ENCODE peak calls at places on chromosome 1, in six cellular contexts. Z, F, W, P, R and M are unnamed samples.

GRCh38 chr1:22847709-22848108 is 125.0 kb downstream of the LACTBL1 start:
- DNase-seq in W (no peak), F (no peak), Z (no peak), P (no peak), R (no peak), M (no peak)

GRCh38 chr1:67572594-67573221 is 112.3 kb upstream of the GADD45A start:
- DNase-seq in Z (no peak), R (no peak), W (no peak), F (no peak), P (peak; percentile 36), M (no peak)

GRCh38 chr1:68276448-68276847 is 44.1 kb upstream of the WLS start:
- DNase-seq in F (no peak), P (no peak), R (no peak), W (no peak), Z (no peak), M (no peak)

GRCh38 chr1:94608142-94608851 is 66.7 kb upstream of the F3 start:
- DNase-seq in F (no peak), Z (no peak), R (no peak), P (no peak), W (no peak), M (no peak)

GRCh38 chr1:44677201-44677520 is 2.6 kb downstream of the ARMH1 start:
- DNase-seq in P (peak; percentile 53), Z (no peak), F (no peak), R (no peak), W (no peak), M (no peak)

GRCh38 chr1:53127546-53127945 is 14.9 kb downstream of the SLC1A7 start:
- DNase-seq in R (no peak), P (peak; percentile 35), F (no peak), W (no peak), Z (no peak), M (no peak)

GRCh38 chr1:41312991-41313645 is 48.1 kb upstream of the FOXO6 start:
- DNase-seq in W (peak; percentile 5), P (no peak), Z (no peak), R (no peak), F (no peak), M (no peak)

GRCh38 chr1:209924386-209924785 is 13.6 kb upstream of the SYT14 start:
- DNase-seq in P (no peak), Z (no peak), W (no peak), R (no peak), F (no peak), M (no peak)

GRCh38 chr1:32199717-32200072 is 700 bp upstream of the CCDC28B start:
- DNase-seq in P (peak; percentile 26), W (no peak), R (no peak), F (no peak), Z (no peak), M (no peak)

GRCh38 chr1:92791487-92792058 is 6.7 kb upstream of the EVI5 start:
- DNase-seq in F (no peak), R (no peak), P (no peak), W (no peak), Z (no peak), M (no peak)

GRCh38 chr1:157113631-157114030 is 14.0 kb upstream of the ETV3L start:
- DNase-seq in P (no peak), W (no peak), R (no peak), Z (no peak), F (no peak), M (no peak)

GRCh38 chr1:16236091-16236494 is 890 bp downstream of the CPLANE2 start:
- DNase-seq in W (no peak), R (no peak), Z (no peak), P (peak; percentile 18), F (peak; percentile 66), M (no peak)

GRCh38 chr1:169027607-169028320 is 78.7 kb upstream of the ATP1B1 start:
- DNase-seq in R (no peak), W (no peak), F (no peak), P (no peak), Z (no peak), M (no peak)

GRCh38 chr1:160101717-160102522 is 3.5 kb upstream of the IGSF8 start:
- DNase-seq in R (no peak), P (peak; percentile 33), W (no peak), Z (no peak), F (no peak), M (no peak)

GRCh38 chr1:36576118-36576517 is 93.4 kb upstream of the CSF3R start:
- DNase-seq in P (peak; percentile 19), R (peak; percentile 70), W (peak; percentile 75), F (peak; percentile 16), Z (no peak), M (no peak)

GRCh38 chr1:208238710-208239517 is 5.3 kb downstream of the PLXNA2 start:
- DNase-seq in R (no peak), W (no peak), F (no peak), P (peak; percentile 57), Z (no peak), M (no peak)

GRCh38 chr1:14605945-14606344 is 7.5 kb downstream of the KAZN start:
- DNase-seq in W (no peak), Z (no peak), R (no peak), P (no peak), F (no peak), M (no peak)

GRCh38 chr1:27752372-27752771 is 20.6 kb upstream of the STX12 start:
- DNase-seq in F (no peak), R (no peak), W (no peak), Z (no peak), P (peak; percentile 43), M (no peak)

GRCh38 chr1:169060906-169061683 is 45.4 kb upstream of the ATP1B1 start:
- DNase-seq in Z (no peak), R (no peak), W (no peak), F (peak; percentile 29), P (no peak), M (no peak)